ENCODE peak calls at places on chromosomes 11 and 22, in four cellular contexts. I is CD4-positive, CD25-positive, alpha-beta regulatory T cell; G is neural progenitor cell; W is psoas muscle. X is an unnamed sample. For H3K36me3, the result is how much of the 10 kb centered on the place peaks cover.

GRCh38 chr11:119029340-119030028 is 1.2 kb downstream of the SLC37A4 start:
- DNase-seq in I (peak), W (no peak), G (peak), X (peak)

GRCh38 chr11:97955595-97955994 is 1065.2 kb upstream of the CNTN5 start:
- DNase-seq in I (no peak), W (no peak), G (no peak), X (no peak)

GRCh38 chr22:40348025-40348658 is 1.8 kb downstream of the ADSL start:
- DNase-seq in W (peak), G (peak), I (peak), X (peak)

GRCh38 chr22:36629320-36629719 is 74.2 kb downstream of the CACNG2 start:
- DNase-seq in I (no peak), G (no peak), W (no peak), X (no peak)

GRCh38 chr11:14364322-14364721 is 5.3 kb upstream of the RRAS2 start:
- DNase-seq in W (no peak), I (no peak), G (no peak), X (no peak)

GRCh38 chr11:36000616-36001190 is 56.8 kb downstream of the LDLRAD3 start:
- DNase-seq in I (no peak), G (no peak), W (no peak), X (no peak)

GRCh38 chr11:117094776-117095175 is 3.5 kb downstream of the SIK3 start:
- DNase-seq in W (no peak), I (no peak), G (peak), X (no peak)

GRCh38 chr22:21688706-21689381 is 23.0 kb downstream of the PPIL2 start:
- DNase-seq in G (no peak), I (no peak), W (no peak), X (no peak)

GRCh38 chr11:18798941-18799469 is 7.4 kb upstream of the PTPN5 start:
- DNase-seq in G (no peak), W (no peak), I (no peak), X (no peak)

GRCh38 chr11:27291302-27291889 is 71.6 kb downstream of the CCDC34 start:
- DNase-seq in G (peak), I (peak), W (no peak), X (no peak)

GRCh38 chr11:19853016-19853415 is 140.4 kb downstream of the NAV2 start:
- DNase-seq in G (no peak), I (no peak), W (no peak), X (no peak)

GRCh38 chr22:16824718-16825687 is at the start of gene XKR3:
- DNase-seq in W (no peak), G (no peak), I (peak), X (no peak)

GRCh38 chr11:47391077-47391583 is 12.8 kb upstream of the SPI1 start:
- DNase-seq in I (no peak), W (no peak), G (no peak), X (no peak)

GRCh38 chr11:122788781-122789535 is 49.3 kb upstream of the CRTAM start:
- DNase-seq in I (no peak), W (no peak), G (no peak), X (no peak)

GRCh38 chr22:35276019-35276418 is 18.7 kb downstream of the HMGXB4 start:
- DNase-seq in W (no peak), I (no peak), G (no peak), X (no peak)

GRCh38 chr11:65590240-65590738 is 5.3 kb downstream of the KCNK7 start:
- DNase-seq in W (no peak), I (no peak), G (no peak), X (peak)

GRCh38 chr22:26921726-26922125 is 264.3 kb downstream of the MIAT start:
- DNase-seq in I (no peak), W (no peak), G (no peak), X (no peak)

GRCh38 chr22:36328635-36329216 is 59.0 kb downstream of the MYH9 start:
- DNase-seq in G (no peak), I (no peak), W (peak), X (peak)

GRCh38 chr22:29032584-29032983 is 29.0 kb downstream of the C22orf31 start:
- DNase-seq in I (no peak), G (no peak), W (no peak), X (no peak)

GRCh38 chr11:34439521-34440258 is 956 bp downstream of the CAT start:
- DNase-seq in I (no peak), W (no peak), G (no peak), X (no peak)

GRCh38 chr11:47889714-47890441 is 41.7 kb upstream of the NUP160 start:
- DNase-seq in G (no peak), W (no peak), I (peak), X (no peak)

GRCh38 chr11:108697872-108698473 is 33.1 kb downstream of the DDX10 start:
- DNase-seq in W (peak), I (peak), G (peak), X (peak)

GRCh38 chr11:44916797-44917196 is 33.9 kb downstream of the TP53I11 start:
- DNase-seq in G (no peak), W (no peak), I (no peak), X (no peak)

GRCh38 chr22:39475337-39475736 is 18.5 kb downstream of the MGAT3 start:
- DNase-seq in W (no peak), I (no peak), G (no peak), X (no peak)

GRCh38 chr22:19517919-19518567 is 6.2 kb downstream of the CLDN5 start:
- DNase-seq in G (no peak), I (no peak), W (no peak), X (no peak)

GRCh38 chr11:118000850-118001228 is 14.6 kb downstream of the IL10RA start:
- DNase-seq in I (no peak), G (no peak), W (no peak), X (no peak)

GRCh38 chr22:29477919-29478318 is 2.1 kb upstream of the NEFH start:
- DNase-seq in W (no peak), I (no peak), G (peak), X (no peak)

GRCh38 chr11:110050201-110050506 is 43.0 kb upstream of the ZC3H12C start:
- DNase-seq in G (no peak), W (no peak), I (no peak), X (no peak)

GRCh38 chr22:38756631-38757463 is 1.0 kb upstream of the SUN2 start:
- DNase-seq in I (peak), W (no peak), G (no peak), X (no peak)

GRCh38 chr11:62004473-62004872 is 37.0 kb upstream of the FTH1 start:
- DNase-seq in I (no peak), W (peak), G (no peak), X (peak)

GRCh38 chr22:43988960-43989359 is 33.7 kb downstream of the SAMM50 start:
- DNase-seq in I (no peak), W (no peak), G (no peak), X (no peak)

GRCh38 chr22:40603088-40603605 is 33.4 kb downstream of the MRTFA start:
- DNase-seq in G (no peak), W (no peak), I (no peak), X (no peak)

GRCh38 chr22:29032014-29032475 is 29.6 kb downstream of the C22orf31 start:
- DNase-seq in G (no peak), W (no peak), I (no peak), X (no peak)

GRCh38 chr22:49152146-49152929 is 675.3 kb downstream of the BRD1 start:
- DNase-seq in W (no peak), I (no peak), G (peak), X (no peak)

GRCh38 chr11:75101424-75102128 is 4.9 kb upstream of the OR2AT4 start:
- DNase-seq in W (no peak), G (no peak), I (no peak), X (no peak)

GRCh38 chr11:59173080-59173963 is 1.4 kb downstream of the DTX4 start:
- DNase-seq in W (no peak), G (peak), I (peak), X (peak)

GRCh38 chr11:102513869-102514268 is 16.7 kb downstream of the MMP7 start:
- DNase-seq in W (peak), I (no peak), G (no peak), X (no peak)

GRCh38 chr11:10631761-10632160 is 61.8 kb downstream of the IRAG1 start:
- DNase-seq in I (no peak), G (no peak), W (no peak), X (no peak)
- H3K36me3 ChIP-seq in I (under half), G (under half), W (under half), X (under half)

GRCh38 chr11:71933141-71933933 is 4.5 kb downstream of the RNF121 start:
- DNase-seq in W (no peak), I (no peak), G (no peak), X (no peak)
- H3K27ac ChIP-seq in W (peak), I (no peak), G (no peak), X (no peak)

GRCh38 chr11:112086422-112087191 is at the start of the genes SDHD and TIMM8B:
- DNase-seq in W (peak), I (peak), G (peak), X (peak)
- H3K36me3 ChIP-seq in W (half or more), I (half or more), G (under half), X (under half)

DNA sequence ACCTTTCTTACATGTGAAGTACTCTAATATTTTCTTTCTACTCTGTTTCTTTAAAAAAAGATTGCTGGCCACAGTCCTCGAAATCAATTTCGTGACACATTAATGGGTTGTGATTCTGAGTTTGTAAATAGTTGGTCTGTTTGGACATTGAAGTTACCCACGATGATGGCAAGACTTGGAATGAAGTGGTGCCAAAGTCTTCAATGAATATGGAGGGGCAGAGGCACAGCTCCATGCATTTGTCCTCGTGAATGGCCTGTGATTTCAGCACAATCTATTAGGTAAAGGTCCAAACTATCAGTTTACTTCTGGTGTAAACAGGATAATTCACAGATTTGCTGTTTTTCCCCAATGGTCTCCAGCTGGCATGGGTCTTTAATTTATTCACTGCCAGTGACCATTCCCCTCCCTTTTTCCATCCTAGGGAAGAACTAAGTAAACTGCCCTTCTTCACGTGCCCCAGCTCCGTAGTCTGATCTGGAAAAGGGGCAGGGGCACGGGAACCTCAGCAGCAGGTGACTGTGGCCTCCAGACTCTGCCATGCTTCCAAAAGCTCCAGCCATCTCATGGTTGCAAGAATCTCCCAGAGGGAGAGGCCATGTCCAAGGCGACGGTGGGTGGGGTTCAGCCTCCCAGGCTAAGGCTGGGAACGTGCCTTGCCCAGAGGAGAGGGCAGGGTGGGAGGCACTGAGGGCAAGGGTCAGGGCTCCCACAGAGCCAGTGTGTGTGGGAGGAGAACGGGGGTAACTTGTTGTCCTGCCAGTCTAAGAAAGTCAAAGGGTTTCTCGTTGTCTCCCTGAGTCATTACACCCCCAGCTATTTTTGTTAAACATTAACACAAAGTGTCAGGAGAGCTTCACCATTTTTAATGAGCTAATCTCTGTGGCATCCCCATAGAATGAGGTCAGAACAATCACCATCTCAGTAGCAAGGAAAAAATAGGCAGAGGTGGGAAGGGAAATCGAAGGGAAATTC is 16.9 kb upstream of the PEX26 start:
- DNase-seq in W (no peak), I (no peak), G (no peak), X (no peak)
- H3K27ac ChIP-seq in W (peak), I (no peak), G (no peak), X (no peak)

GRCh38 chr22:20563941-20564371 is 56.5 kb downstream of the MED15 start:
- DNase-seq in W (no peak), G (no peak), I (no peak), X (no peak)
- H3K36me3 ChIP-seq in W (half or more), G (under half), I (under half), X (under half)

GRCh38 chr11:111283945-111284481 is 14.3 kb upstream of the POU2AF3 start:
- DNase-seq in G (no peak), W (no peak), I (no peak), X (no peak)
- H3K27ac ChIP-seq in G (no peak), W (peak), I (no peak), X (no peak)

DNA sequence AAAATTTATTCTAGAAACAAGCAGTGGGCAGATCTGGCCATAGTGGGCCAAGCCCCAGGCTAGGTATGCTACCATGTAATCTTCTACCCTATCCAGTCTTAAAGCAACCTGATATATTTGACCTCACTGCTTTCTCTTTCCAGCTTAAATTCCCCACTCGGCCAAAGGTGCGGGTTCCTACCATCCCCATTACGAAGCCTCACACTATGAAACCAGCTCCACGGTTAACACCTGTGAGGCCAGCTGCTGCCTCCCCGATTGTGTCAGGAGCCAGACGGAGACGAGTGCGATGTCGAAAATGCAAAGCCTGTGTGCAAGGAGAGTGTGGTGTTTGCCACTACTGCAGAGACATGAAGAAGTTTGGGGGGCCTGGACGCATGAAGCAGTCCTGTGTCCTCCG is 21.2 kb upstream of the GRK2 start:
- DNase-seq in W (no peak), I (no peak), G (no peak), X (no peak)
- H3K36me3 ChIP-seq in W (half or more), I (half or more), G (under half), X (under half)

GRCh38 chr11:12172493-12173013 is 62.2 kb downstream of the MICAL2 start:
- DNase-seq in I (no peak), G (no peak), W (no peak), X (no peak)

GRCh38 chr11:12169822-12170221 is 59.4 kb downstream of the MICAL2 start:
- DNase-seq in G (no peak), I (no peak), W (no peak), X (no peak)

GRCh38 chr11:12170501-12170900 is 60.1 kb downstream of the MICAL2 start:
- DNase-seq in W (no peak), G (no peak), I (no peak), X (no peak)

GRCh38 chr11:12171921-12172320 is 61.5 kb downstream of the MICAL2 start:
- DNase-seq in W (no peak), G (no peak), I (no peak), X (no peak)

GRCh38 chr11:12170984-12171383 is 60.6 kb downstream of the MICAL2 start:
- DNase-seq in G (no peak), I (no peak), W (peak), X (peak)
- H3K27ac ChIP-seq in G (no peak), I (no peak), W (no peak), X (peak)

GRCh38 chr11:1508491-1508891 is 21.9 kb upstream of the MOB2 start:
- DNase-seq in G (no peak), I (no peak), W (no peak), X (no peak)
- H3K36me3 ChIP-seq in G (under half), I (under half), W (under half), X (under half)